ENCODE peak calls at places on chromosome 9, in seven cellular contexts. N is EL; J is H9; G is fibroblast of lung; S is activated T-cell treated with anti-CD3 and anti-CD28 coated beads, Interleukin-2, amount 50 U/mL, for 4 hours; I is stimulated activated CD4-positive, alpha-beta T cell treated with anti-CD3 and anti-CD28 coated beads, TNF-alpha, amount 100 ng/mL, for 48 hours; R is foreskin fibroblast. Z is an unnamed sample.

GRCh38 chr9:124879226-124879625 is 17.3 kb downstream of the ARPC5L start:
- DNase-seq in S (no peak), I (no peak), R (no peak), N (no peak), G (no peak), J (no peak), Z (no peak)

GRCh38 chr9:120707170-120707569 is 7.1 kb downstream of the MEGF9 start:
- DNase-seq in G (no peak), S (no peak), R (no peak), N (no peak), J (no peak), I (no peak), Z (no peak)

GRCh38 chr9:98185021-98185567 is 7.3 kb downstream of the CORO2A start:
- DNase-seq in S (no peak), J (no peak), G (no peak), R (no peak), N (no peak), I (no peak), Z (no peak)

GRCh38 chr9:136354592-136355085 is 8.9 kb downstream of the DNLZ start:
- DNase-seq in G (peak), J (no peak), I (no peak), R (no peak), N (peak), S (no peak), Z (no peak)

GRCh38 chr9:2126331-2126789 is 111.2 kb downstream of the SMARCA2 start:
- DNase-seq in I (no peak), G (peak), N (no peak), S (no peak), J (no peak), R (peak), Z (no peak)

GRCh38 chr9:137159105-137160053 is 10.5 kb downstream of the LRRC26 start:
- DNase-seq in J (no peak), S (no peak), N (no peak), R (no peak), G (no peak), I (no peak), Z (no peak)

GRCh38 chr9:82513242-82513750 is 524.7 kb downstream of the SPATA31D1 start:
- DNase-seq in N (peak), G (peak), J (no peak), I (no peak), R (no peak), S (no peak), Z (no peak)

GRCh38 chr9:127905788-127906191 is 6.4 kb upstream of the ST6GALNAC6 start:
- DNase-seq in N (no peak), G (no peak), R (no peak), S (peak), J (no peak), I (no peak), Z (no peak)

GRCh38 chr9:131870156-131870555 is 130.3 kb upstream of the RAPGEF1 start:
- DNase-seq in S (no peak), J (no peak), N (no peak), I (no peak), G (no peak), R (no peak), Z (no peak)

GRCh38 chr9:5186416-5187169 is 1.2 kb upstream of the INSL6 start:
- DNase-seq in I (peak), G (peak), R (peak), S (peak), N (peak), J (peak), Z (no peak)

GRCh38 chr9:130378875-130379648 is 65.7 kb upstream of the ASS1 start:
- DNase-seq in N (no peak), G (no peak), J (no peak), I (no peak), S (no peak), R (no peak), Z (no peak)

GRCh38 chr9:137457406-137458193 is 1.5 kb downstream of the NSMF start:
- DNase-seq in G (no peak), N (no peak), I (no peak), S (peak), J (no peak), R (no peak), Z (no peak)

GRCh38 chr9:18478517-18479361 is 4.8 kb downstream of the ADAMTSL1 start:
- DNase-seq in J (no peak), N (peak), S (no peak), I (no peak), G (peak), R (peak), Z (no peak)

GRCh38 chr9:137066096-137066861 is 4.1 kb downstream of the SAPCD2 start:
- DNase-seq in G (no peak), I (no peak), S (no peak), J (no peak), N (no peak), R (no peak), Z (no peak)

GRCh38 chr9:89640391-89640790 is 35.6 kb downstream of the GADD45G start:
- DNase-seq in I (no peak), N (no peak), S (no peak), J (no peak), G (no peak), R (no peak), Z (no peak)

GRCh38 chr9:11618241-11618805 is 1005.5 kb upstream of the PTPRD start:
- DNase-seq in G (no peak), N (no peak), J (peak), S (no peak), R (no peak), I (no peak), Z (no peak)

GRCh38 chr9:99336531-99336930 is 114.4 kb downstream of the SEC61B start:
- DNase-seq in R (no peak), N (no peak), J (no peak), S (no peak), G (no peak), I (no peak), Z (no peak)

GRCh38 chr9:15572200-15572599 is 19.4 kb downstream of the CCDC171 start:
- DNase-seq in S (no peak), I (no peak), R (no peak), J (no peak), G (peak), N (no peak), Z (no peak)

GRCh38 chr9:35868972-35869371 is 1.2 kb downstream of the OR13J1 start:
- DNase-seq in N (no peak), I (no peak), S (no peak), J (no peak), G (no peak), R (no peak), Z (no peak)

GRCh38 chr9:75130621-75131020 is 42.3 kb downstream of the OSTF1 start:
- DNase-seq in S (no peak), J (no peak), G (peak), R (peak), I (no peak), N (no peak), Z (no peak)

GRCh38 chr9:102911185-102911584 is 83.9 kb upstream of the CYLC2 start:
- DNase-seq in N (no peak), J (no peak), R (no peak), S (no peak), G (no peak), I (no peak), Z (no peak)

GRCh38 chr9:72204062-72204461 is 54.8 kb downstream of the GDA start:
- DNase-seq in J (no peak), G (no peak), N (no peak), S (no peak), I (no peak), R (no peak), Z (no peak)

GRCh38 chr9:100084145-100084478 is 14.7 kb downstream of the ERP44 start:
- DNase-seq in G (no peak), N (no peak), I (no peak), J (no peak), R (no peak), S (no peak), Z (no peak)

GRCh38 chr9:130664191-130665028 is at the start of gene PRDM12:
- DNase-seq in G (no peak), I (no peak), S (no peak), R (no peak), J (peak), N (no peak), Z (no peak)

GRCh38 chr9:78595200-78595945 is 298.4 kb downstream of the PSAT1 start:
- DNase-seq in G (peak), S (no peak), R (no peak), N (peak), I (no peak), J (no peak), Z (no peak)

Z was measured in activated B cell treated with CpG ODN at 0.5 μM for 24 hours.